ENCODE peak calls at places on chromosomes 12 and 14, in seven cellular contexts. One of them, this sample, is unnamed.

GRCh38 chr12:25320123-25321006 is 69.6 kb upstream of the KRAS start:
- DNase-seq in HAP-1: no peak
- DNase-seq in stromal cell of bone marrow: no peak
- DNase-seq in kidney glomerular epithelial cell: no peak
- DNase-seq in glutamatergic neuron: no peak
- DNase-seq in mucosa of gallbladder: no peak
- DNase-seq in activated T-cell treated with anti-CD3 and anti-CD28 coated beads, Interleukin-2, amount 50 U/mL, for 48 hours: no peak
- DNase-seq in this sample: no peak

GRCh38 chr12:70271025-70271424 is 27.8 kb downstream of the CNOT2 start:
- DNase-seq in HAP-1: no peak
- DNase-seq in stromal cell of bone marrow: no peak
- DNase-seq in kidney glomerular epithelial cell: peak
- DNase-seq in glutamatergic neuron: no peak
- DNase-seq in mucosa of gallbladder: no peak
- DNase-seq in activated T-cell treated with anti-CD3 and anti-CD28 coated beads, Interleukin-2, amount 50 U/mL, for 48 hours: no peak
- DNase-seq in this sample: peak

GRCh38 chr12:29350080-29350479 is 30.9 kb downstream of the ERGIC2 start:
- DNase-seq in HAP-1: no peak
- DNase-seq in stromal cell of bone marrow: peak
- DNase-seq in kidney glomerular epithelial cell: peak
- DNase-seq in glutamatergic neuron: no peak
- DNase-seq in mucosa of gallbladder: no peak
- DNase-seq in activated T-cell treated with anti-CD3 and anti-CD28 coated beads, Interleukin-2, amount 50 U/mL, for 48 hours: no peak
- DNase-seq in this sample: peak

GRCh38 chr12:94566345-94566744 is 84.0 kb downstream of the TMCC3 start:
- DNase-seq in HAP-1: no peak
- DNase-seq in stromal cell of bone marrow: no peak
- DNase-seq in kidney glomerular epithelial cell: no peak
- DNase-seq in glutamatergic neuron: no peak
- DNase-seq in mucosa of gallbladder: no peak
- DNase-seq in activated T-cell treated with anti-CD3 and anti-CD28 coated beads, Interleukin-2, amount 50 U/mL, for 48 hours: no peak
- DNase-seq in this sample: no peak

GRCh38 chr14:31895206-31895605 is 181.9 kb upstream of the ARHGAP5 start:
- DNase-seq in HAP-1: no peak
- DNase-seq in stromal cell of bone marrow: no peak
- DNase-seq in kidney glomerular epithelial cell: no peak
- DNase-seq in glutamatergic neuron: no peak
- DNase-seq in mucosa of gallbladder: no peak
- DNase-seq in activated T-cell treated with anti-CD3 and anti-CD28 coated beads, Interleukin-2, amount 50 U/mL, for 48 hours: no peak
- DNase-seq in this sample: no peak

GRCh38 chr14:20848955-20849570 is 42.1 kb upstream of the RNASE3 start:
- DNase-seq in HAP-1: no peak
- DNase-seq in stromal cell of bone marrow: no peak
- DNase-seq in kidney glomerular epithelial cell: peak
- DNase-seq in glutamatergic neuron: no peak
- DNase-seq in mucosa of gallbladder: no peak
- DNase-seq in activated T-cell treated with anti-CD3 and anti-CD28 coated beads, Interleukin-2, amount 50 U/mL, for 48 hours: no peak
- DNase-seq in this sample: no peak

GRCh38 chr12:27338473-27338872 is 5.8 kb downstream of the BMAL2 start:
- DNase-seq in HAP-1: no peak
- DNase-seq in stromal cell of bone marrow: no peak
- DNase-seq in kidney glomerular epithelial cell: no peak
- DNase-seq in glutamatergic neuron: no peak
- DNase-seq in mucosa of gallbladder: no peak
- DNase-seq in activated T-cell treated with anti-CD3 and anti-CD28 coated beads, Interleukin-2, amount 50 U/mL, for 48 hours: no peak
- DNase-seq in this sample: no peak

GRCh38 chr12:122336015-122336946 is 70.0 kb upstream of the VPS33A start:
- DNase-seq in HAP-1: peak
- DNase-seq in stromal cell of bone marrow: no peak
- DNase-seq in kidney glomerular epithelial cell: no peak
- DNase-seq in glutamatergic neuron: peak
- DNase-seq in mucosa of gallbladder: no peak
- DNase-seq in activated T-cell treated with anti-CD3 and anti-CD28 coated beads, Interleukin-2, amount 50 U/mL, for 48 hours: peak
- DNase-seq in this sample: peak

GRCh38 chr14:76091036-76091435 is 60.7 kb upstream of the GPATCH2L start:
- DNase-seq in HAP-1: peak
- DNase-seq in stromal cell of bone marrow: peak
- DNase-seq in kidney glomerular epithelial cell: no peak
- DNase-seq in glutamatergic neuron: no peak
- DNase-seq in mucosa of gallbladder: no peak
- DNase-seq in activated T-cell treated with anti-CD3 and anti-CD28 coated beads, Interleukin-2, amount 50 U/mL, for 48 hours: no peak
- DNase-seq in this sample: no peak

GRCh38 chr14:98984719-98985041 is 287.3 kb downstream of the BCL11B start:
- DNase-seq in HAP-1: no peak
- DNase-seq in stromal cell of bone marrow: no peak
- DNase-seq in kidney glomerular epithelial cell: no peak
- DNase-seq in glutamatergic neuron: no peak
- DNase-seq in mucosa of gallbladder: peak
- DNase-seq in activated T-cell treated with anti-CD3 and anti-CD28 coated beads, Interleukin-2, amount 50 U/mL, for 48 hours: peak
- DNase-seq in this sample: no peak

GRCh38 chr14:76926521-76927251 is 100.5 kb downstream of the LRRC74A start:
- DNase-seq in HAP-1: no peak
- DNase-seq in stromal cell of bone marrow: peak
- DNase-seq in kidney glomerular epithelial cell: no peak
- DNase-seq in glutamatergic neuron: peak
- DNase-seq in mucosa of gallbladder: peak
- DNase-seq in activated T-cell treated with anti-CD3 and anti-CD28 coated beads, Interleukin-2, amount 50 U/mL, for 48 hours: no peak
- DNase-seq in this sample: no peak

GRCh38 chr14:53947452-53948180 is 9.0 kb downstream of the BMP4 start:
- DNase-seq in HAP-1: no peak
- DNase-seq in stromal cell of bone marrow: no peak
- DNase-seq in kidney glomerular epithelial cell: no peak
- DNase-seq in glutamatergic neuron: no peak
- DNase-seq in mucosa of gallbladder: no peak
- DNase-seq in activated T-cell treated with anti-CD3 and anti-CD28 coated beads, Interleukin-2, amount 50 U/mL, for 48 hours: no peak
- DNase-seq in this sample: no peak

GRCh38 chr14:30223966-30224365 is 296.3 kb upstream of the PRKD1 start:
- DNase-seq in HAP-1: no peak
- DNase-seq in stromal cell of bone marrow: no peak
- DNase-seq in kidney glomerular epithelial cell: no peak
- DNase-seq in glutamatergic neuron: no peak
- DNase-seq in mucosa of gallbladder: peak
- DNase-seq in activated T-cell treated with anti-CD3 and anti-CD28 coated beads, Interleukin-2, amount 50 U/mL, for 48 hours: no peak
- DNase-seq in this sample: no peak

GRCh38 chr12:32148372-32148771 is 41.7 kb downstream of the BICD1 start:
- DNase-seq in HAP-1: no peak
- DNase-seq in stromal cell of bone marrow: no peak
- DNase-seq in kidney glomerular epithelial cell: peak
- DNase-seq in glutamatergic neuron: no peak
- DNase-seq in mucosa of gallbladder: no peak
- DNase-seq in activated T-cell treated with anti-CD3 and anti-CD28 coated beads, Interleukin-2, amount 50 U/mL, for 48 hours: no peak
- DNase-seq in this sample: no peak

GRCh38 chr12:117026343-117026742 is 72.9 kb downstream of the TESC start:
- DNase-seq in HAP-1: no peak
- DNase-seq in stromal cell of bone marrow: no peak
- DNase-seq in kidney glomerular epithelial cell: no peak
- DNase-seq in glutamatergic neuron: no peak
- DNase-seq in mucosa of gallbladder: no peak
- DNase-seq in activated T-cell treated with anti-CD3 and anti-CD28 coated beads, Interleukin-2, amount 50 U/mL, for 48 hours: peak
- DNase-seq in this sample: no peak

GRCh38 chr14:33073023-33073422 is 134.3 kb downstream of the NPAS3 start:
- DNase-seq in HAP-1: no peak
- DNase-seq in stromal cell of bone marrow: no peak
- DNase-seq in kidney glomerular epithelial cell: no peak
- DNase-seq in glutamatergic neuron: no peak
- DNase-seq in mucosa of gallbladder: no peak
- DNase-seq in activated T-cell treated with anti-CD3 and anti-CD28 coated beads, Interleukin-2, amount 50 U/mL, for 48 hours: no peak
- DNase-seq in this sample: no peak

GRCh38 chr12:5099136-5099535 is 55.5 kb downstream of the KCNA5 start:
- DNase-seq in HAP-1: no peak
- DNase-seq in stromal cell of bone marrow: no peak
- DNase-seq in kidney glomerular epithelial cell: no peak
- DNase-seq in glutamatergic neuron: peak
- DNase-seq in mucosa of gallbladder: no peak
- DNase-seq in activated T-cell treated with anti-CD3 and anti-CD28 coated beads, Interleukin-2, amount 50 U/mL, for 48 hours: no peak
- DNase-seq in this sample: no peak

GRCh38 chr12:108833355-108833733 is 24.0 kb downstream of the SSH1 start:
- DNase-seq in HAP-1: no peak
- DNase-seq in stromal cell of bone marrow: peak
- DNase-seq in kidney glomerular epithelial cell: peak
- DNase-seq in glutamatergic neuron: no peak
- DNase-seq in mucosa of gallbladder: no peak
- DNase-seq in activated T-cell treated with anti-CD3 and anti-CD28 coated beads, Interleukin-2, amount 50 U/mL, for 48 hours: no peak
- DNase-seq in this sample: peak

GRCh38 chr12:47987411-47988072 is 16.7 kb downstream of the COL2A1 start:
- DNase-seq in HAP-1: no peak
- DNase-seq in stromal cell of bone marrow: no peak
- DNase-seq in kidney glomerular epithelial cell: no peak
- DNase-seq in glutamatergic neuron: no peak
- DNase-seq in mucosa of gallbladder: no peak
- DNase-seq in activated T-cell treated with anti-CD3 and anti-CD28 coated beads, Interleukin-2, amount 50 U/mL, for 48 hours: no peak
- DNase-seq in this sample: no peak

GRCh38 chr14:64717870-64718269 is 13.6 kb downstream of the PLEKHG3 start:
- DNase-seq in HAP-1: no peak
- DNase-seq in stromal cell of bone marrow: no peak
- DNase-seq in kidney glomerular epithelial cell: peak
- DNase-seq in glutamatergic neuron: no peak
- DNase-seq in mucosa of gallbladder: no peak
- DNase-seq in activated T-cell treated with anti-CD3 and anti-CD28 coated beads, Interleukin-2, amount 50 U/mL, for 48 hours: no peak
- DNase-seq in this sample: no peak

GRCh38 chr12:103647267-103647666 is 60.2 kb downstream of the STAB2 start:
- DNase-seq in HAP-1: no peak
- DNase-seq in stromal cell of bone marrow: peak
- DNase-seq in kidney glomerular epithelial cell: peak
- DNase-seq in glutamatergic neuron: no peak
- DNase-seq in mucosa of gallbladder: no peak
- DNase-seq in activated T-cell treated with anti-CD3 and anti-CD28 coated beads, Interleukin-2, amount 50 U/mL, for 48 hours: no peak
- DNase-seq in this sample: no peak

GRCh38 chr12:6418796-6419195 is 26.0 kb upstream of the CD27 start:
- DNase-seq in HAP-1: no peak
- DNase-seq in stromal cell of bone marrow: no peak
- DNase-seq in kidney glomerular epithelial cell: no peak
- DNase-seq in glutamatergic neuron: no peak
- DNase-seq in mucosa of gallbladder: no peak
- DNase-seq in activated T-cell treated with anti-CD3 and anti-CD28 coated beads, Interleukin-2, amount 50 U/mL, for 48 hours: no peak
- DNase-seq in this sample: no peak

GRCh38 chr14:106564058-106564643 is 1037.8 kb downstream of the TMEM121 start:
- DNase-seq in HAP-1: peak
- DNase-seq in stromal cell of bone marrow: no peak
- DNase-seq in kidney glomerular epithelial cell: no peak
- DNase-seq in glutamatergic neuron: no peak
- DNase-seq in mucosa of gallbladder: peak
- DNase-seq in activated T-cell treated with anti-CD3 and anti-CD28 coated beads, Interleukin-2, amount 50 U/mL, for 48 hours: peak
- DNase-seq in this sample: peak

GRCh38 chr12:34311337-34311736 is 289.0 kb downstream of the ALG10 start:
- DNase-seq in HAP-1: no peak
- DNase-seq in stromal cell of bone marrow: no peak
- DNase-seq in kidney glomerular epithelial cell: no peak
- DNase-seq in glutamatergic neuron: no peak
- DNase-seq in mucosa of gallbladder: no peak
- DNase-seq in activated T-cell treated with anti-CD3 and anti-CD28 coated beads, Interleukin-2, amount 50 U/mL, for 48 hours: no peak
- DNase-seq in this sample: no peak

GRCh38 chr14:82447586-82447985 is 913.9 kb upstream of the SEL1L start:
- DNase-seq in HAP-1: peak
- DNase-seq in stromal cell of bone marrow: no peak
- DNase-seq in kidney glomerular epithelial cell: no peak
- DNase-seq in glutamatergic neuron: peak
- DNase-seq in mucosa of gallbladder: no peak
- DNase-seq in activated T-cell treated with anti-CD3 and anti-CD28 coated beads, Interleukin-2, amount 50 U/mL, for 48 hours: no peak
- DNase-seq in this sample: no peak

GRCh38 chr12:58711968-58712367 is 208.3 kb downstream of the LRIG3 start:
- DNase-seq in HAP-1: no peak
- DNase-seq in stromal cell of bone marrow: peak
- DNase-seq in kidney glomerular epithelial cell: no peak
- DNase-seq in glutamatergic neuron: no peak
- DNase-seq in mucosa of gallbladder: no peak
- DNase-seq in activated T-cell treated with anti-CD3 and anti-CD28 coated beads, Interleukin-2, amount 50 U/mL, for 48 hours: no peak
- DNase-seq in this sample: no peak

GRCh38 chr14:33598582-33598981 is 352.3 kb downstream of the EGLN3 start:
- DNase-seq in HAP-1: no peak
- DNase-seq in stromal cell of bone marrow: no peak
- DNase-seq in kidney glomerular epithelial cell: no peak
- DNase-seq in glutamatergic neuron: no peak
- DNase-seq in mucosa of gallbladder: no peak
- DNase-seq in activated T-cell treated with anti-CD3 and anti-CD28 coated beads, Interleukin-2, amount 50 U/mL, for 48 hours: no peak
- DNase-seq in this sample: no peak

GRCh38 chr14:24312736-24313507 is 1.6 kb downstream of the LTB4R start:
- DNase-seq in HAP-1: no peak
- DNase-seq in stromal cell of bone marrow: no peak
- DNase-seq in kidney glomerular epithelial cell: no peak
- DNase-seq in glutamatergic neuron: no peak
- DNase-seq in mucosa of gallbladder: no peak
- DNase-seq in activated T-cell treated with anti-CD3 and anti-CD28 coated beads, Interleukin-2, amount 50 U/mL, for 48 hours: peak
- DNase-seq in this sample: peak

GRCh38 chr12:112418596-112419268 is at the start of gene PTPN11:
- DNase-seq in HAP-1: peak
- DNase-seq in stromal cell of bone marrow: peak
- DNase-seq in kidney glomerular epithelial cell: peak
- DNase-seq in glutamatergic neuron: peak
- DNase-seq in mucosa of gallbladder: peak
- DNase-seq in activated T-cell treated with anti-CD3 and anti-CD28 coated beads, Interleukin-2, amount 50 U/mL, for 48 hours: peak
- DNase-seq in this sample: peak

GRCh38 chr14:29681308-29681707 is 246.3 kb downstream of the PRKD1 start:
- DNase-seq in HAP-1: no peak
- DNase-seq in stromal cell of bone marrow: peak
- DNase-seq in kidney glomerular epithelial cell: no peak
- DNase-seq in glutamatergic neuron: no peak
- DNase-seq in mucosa of gallbladder: no peak
- DNase-seq in activated T-cell treated with anti-CD3 and anti-CD28 coated beads, Interleukin-2, amount 50 U/mL, for 48 hours: no peak
- DNase-seq in this sample: no peak

GRCh38 chr14:93285048-93285447 is 47.8 kb downstream of the BTBD7 start:
- DNase-seq in HAP-1: no peak
- DNase-seq in stromal cell of bone marrow: peak
- DNase-seq in kidney glomerular epithelial cell: peak
- DNase-seq in glutamatergic neuron: no peak
- DNase-seq in mucosa of gallbladder: no peak
- DNase-seq in activated T-cell treated with anti-CD3 and anti-CD28 coated beads, Interleukin-2, amount 50 U/mL, for 48 hours: no peak
- DNase-seq in this sample: peak

GRCh38 chr14:71466942-71467341 is 465.3 kb upstream of the RGS6 start:
- DNase-seq in HAP-1: no peak
- DNase-seq in stromal cell of bone marrow: no peak
- DNase-seq in kidney glomerular epithelial cell: no peak
- DNase-seq in glutamatergic neuron: no peak
- DNase-seq in mucosa of gallbladder: no peak
- DNase-seq in activated T-cell treated with anti-CD3 and anti-CD28 coated beads, Interleukin-2, amount 50 U/mL, for 48 hours: no peak
- DNase-seq in this sample: no peak

GRCh38 chr12:6468283-6468575 is 2.2 kb downstream of the VAMP1 start:
- DNase-seq in HAP-1: no peak
- DNase-seq in stromal cell of bone marrow: no peak
- DNase-seq in kidney glomerular epithelial cell: no peak
- DNase-seq in glutamatergic neuron: no peak
- DNase-seq in mucosa of gallbladder: no peak
- DNase-seq in activated T-cell treated with anti-CD3 and anti-CD28 coated beads, Interleukin-2, amount 50 U/mL, for 48 hours: no peak
- DNase-seq in this sample: no peak

This sample was measured in ACHN.